ENCODE peak calls at places on chromosome 9, in nine cellular contexts. One of them, this sample, is unnamed.

GRCh38 chr9:137458194-137459146 is 664 bp downstream of the NSMF start:
- DNase-seq in Caco-2: no peak
- DNase-seq in CD14-positive monocyte: peak; percentile 46
- DNase-seq in HFFc6: no peak
- DNase-seq in lung: no peak
- DNase-seq in endodermal cell: no peak
- DNase-seq in coronary artery: no peak
- DNase-seq in adrenal gland: peak; percentile 62
- DNase-seq in endothelial cell: peak; percentile 23
- DNase-seq in this sample: no peak

GRCh38 chr9:26210338-26210851 is 532.2 kb upstream of the TUSC1 start:
- DNase-seq in Caco-2: no peak
- DNase-seq in CD14-positive monocyte: no peak
- DNase-seq in HFFc6: peak; percentile 37
- DNase-seq in lung: no peak
- DNase-seq in endodermal cell: no peak
- DNase-seq in coronary artery: no peak
- DNase-seq in adrenal gland: no peak
- DNase-seq in endothelial cell: no peak
- DNase-seq in this sample: no peak

GRCh38 chr9:127445851-127446719 is 5.1 kb downstream of the RPL12 start:
- DNase-seq in Caco-2: no peak
- DNase-seq in CD14-positive monocyte: no peak
- DNase-seq in HFFc6: no peak
- DNase-seq in lung: no peak
- DNase-seq in endodermal cell: peak; percentile 51
- DNase-seq in coronary artery: no peak
- DNase-seq in adrenal gland: no peak
- DNase-seq in endothelial cell: no peak
- DNase-seq in this sample: no peak

GRCh38 chr9:136614967-136615623 is 47.6 kb upstream of the EGFL7 start:
- DNase-seq in Caco-2: no peak
- DNase-seq in CD14-positive monocyte: no peak
- DNase-seq in HFFc6: no peak
- DNase-seq in lung: no peak
- DNase-seq in endodermal cell: peak; percentile 86
- DNase-seq in coronary artery: no peak
- DNase-seq in adrenal gland: no peak
- DNase-seq in endothelial cell: no peak
- DNase-seq in this sample: no peak

GRCh38 chr9:86601697-86602096 is 247.5 kb upstream of the TUT7 start:
- DNase-seq in Caco-2: no peak
- DNase-seq in CD14-positive monocyte: no peak
- DNase-seq in HFFc6: no peak
- DNase-seq in lung: no peak
- DNase-seq in endodermal cell: no peak
- DNase-seq in coronary artery: no peak
- DNase-seq in adrenal gland: no peak
- DNase-seq in endothelial cell: no peak
- DNase-seq in this sample: no peak

GRCh38 chr9:137320555-137321384 is 18.7 kb upstream of the NRARP start:
- DNase-seq in Caco-2: no peak
- DNase-seq in CD14-positive monocyte: no peak
- DNase-seq in HFFc6: no peak
- DNase-seq in lung: no peak
- DNase-seq in endodermal cell: peak; percentile 73
- DNase-seq in coronary artery: peak; percentile 71
- DNase-seq in adrenal gland: peak; percentile 18
- DNase-seq in endothelial cell: peak; percentile 80
- DNase-seq in this sample: peak; percentile 75

GRCh38 chr9:74760031-74760700 is 127.6 kb downstream of the TRPM6 start:
- DNase-seq in Caco-2: no peak
- DNase-seq in CD14-positive monocyte: no peak
- DNase-seq in HFFc6: peak; percentile 82
- DNase-seq in lung: no peak
- DNase-seq in endodermal cell: no peak
- DNase-seq in coronary artery: no peak
- DNase-seq in adrenal gland: no peak
- DNase-seq in endothelial cell: no peak
- DNase-seq in this sample: no peak

GRCh38 chr9:134553061-134553891 is 88.3 kb upstream of the COL5A1 start:
- DNase-seq in Caco-2: no peak
- DNase-seq in CD14-positive monocyte: no peak
- DNase-seq in HFFc6: no peak
- DNase-seq in lung: no peak
- DNase-seq in endodermal cell: no peak
- DNase-seq in coronary artery: no peak
- DNase-seq in adrenal gland: no peak
- DNase-seq in endothelial cell: no peak
- DNase-seq in this sample: no peak

GRCh38 chr9:129141066-129142041 is 30.1 kb downstream of the PTPA start:
- DNase-seq in Caco-2: no peak
- DNase-seq in CD14-positive monocyte: peak; percentile 74
- DNase-seq in HFFc6: peak; percentile 75
- DNase-seq in lung: peak; percentile 52
- DNase-seq in endodermal cell: no peak
- DNase-seq in coronary artery: peak; percentile 94
- DNase-seq in adrenal gland: peak; percentile 66
- DNase-seq in endothelial cell: no peak
- DNase-seq in this sample: peak; percentile 76

GRCh38 chr9:128033609-128034008 is 33.5 kb downstream of the NAIF1 start:
- DNase-seq in Caco-2: no peak
- DNase-seq in CD14-positive monocyte: no peak
- DNase-seq in HFFc6: no peak
- DNase-seq in lung: no peak
- DNase-seq in endodermal cell: no peak
- DNase-seq in coronary artery: no peak
- DNase-seq in adrenal gland: no peak
- DNase-seq in endothelial cell: no peak
- DNase-seq in this sample: no peak

GRCh38 chr9:134562146-134562753 is 79.4 kb upstream of the COL5A1 start:
- DNase-seq in Caco-2: no peak
- DNase-seq in CD14-positive monocyte: peak; percentile 14
- DNase-seq in HFFc6: no peak
- DNase-seq in lung: no peak
- DNase-seq in endodermal cell: peak; percentile 20
- DNase-seq in coronary artery: peak; percentile 49
- DNase-seq in adrenal gland: no peak
- DNase-seq in endothelial cell: no peak
- DNase-seq in this sample: no peak

GRCh38 chr9:87518702-87519335 is 21.2 kb downstream of the DAPK1 start:
- DNase-seq in Caco-2: no peak
- DNase-seq in CD14-positive monocyte: no peak
- DNase-seq in HFFc6: no peak
- DNase-seq in lung: peak; percentile 67
- DNase-seq in endodermal cell: no peak
- DNase-seq in coronary artery: no peak
- DNase-seq in adrenal gland: peak; percentile 48
- DNase-seq in endothelial cell: no peak
- DNase-seq in this sample: no peak

GRCh38 chr9:104774831-104775573 is 11.1 kb downstream of the NIPSNAP3B start:
- DNase-seq in Caco-2: no peak
- DNase-seq in CD14-positive monocyte: peak; percentile 75
- DNase-seq in HFFc6: no peak
- DNase-seq in lung: no peak
- DNase-seq in endodermal cell: no peak
- DNase-seq in coronary artery: no peak
- DNase-seq in adrenal gland: no peak
- DNase-seq in endothelial cell: no peak
- DNase-seq in this sample: peak; percentile 47

GRCh38 chr9:69758001-69758730 is 1.6 kb downstream of the PTAR1 start:
- DNase-seq in Caco-2: no peak
- DNase-seq in CD14-positive monocyte: no peak
- DNase-seq in HFFc6: no peak
- DNase-seq in lung: no peak
- DNase-seq in endodermal cell: no peak
- DNase-seq in coronary artery: no peak
- DNase-seq in adrenal gland: no peak
- DNase-seq in endothelial cell: no peak
- DNase-seq in this sample: no peak

GRCh38 chr9:111743275-111743674 is 51.5 kb downstream of the SHOC1 start:
- DNase-seq in Caco-2: no peak
- DNase-seq in CD14-positive monocyte: no peak
- DNase-seq in HFFc6: peak; percentile 79
- DNase-seq in lung: no peak
- DNase-seq in endodermal cell: no peak
- DNase-seq in coronary artery: no peak
- DNase-seq in adrenal gland: no peak
- DNase-seq in endothelial cell: no peak
- DNase-seq in this sample: no peak

GRCh38 chr9:87501806-87502205 is 4.1 kb downstream of the DAPK1 start:
- DNase-seq in Caco-2: no peak
- DNase-seq in CD14-positive monocyte: no peak
- DNase-seq in HFFc6: no peak
- DNase-seq in lung: no peak
- DNase-seq in endodermal cell: no peak
- DNase-seq in coronary artery: no peak
- DNase-seq in adrenal gland: no peak
- DNase-seq in endothelial cell: no peak
- DNase-seq in this sample: no peak

GRCh38 chr9:94729199-94729598 is 2.7 kb downstream of the AOPEP start:
- DNase-seq in Caco-2: no peak
- DNase-seq in CD14-positive monocyte: no peak
- DNase-seq in HFFc6: no peak
- DNase-seq in lung: no peak
- DNase-seq in endodermal cell: peak; percentile 49
- DNase-seq in coronary artery: no peak
- DNase-seq in adrenal gland: no peak
- DNase-seq in endothelial cell: no peak
- DNase-seq in this sample: no peak
- TF ChIP-seq CTCF in Caco-2: no peak
- TF ChIP-seq CTCF in CD14-positive monocyte: no peak
- TF ChIP-seq CTCF in HFFc6: peak; percentile 28
- TF ChIP-seq CTCF in lung: no peak
- TF ChIP-seq CTCF in endodermal cell: peak; percentile 37
- TF ChIP-seq CTCF in coronary artery: no peak
- TF ChIP-seq CTCF in adrenal gland: no peak
- TF ChIP-seq CTCF in endothelial cell: no peak
- TF ChIP-seq CTCF in this sample: no peak

DNA sequence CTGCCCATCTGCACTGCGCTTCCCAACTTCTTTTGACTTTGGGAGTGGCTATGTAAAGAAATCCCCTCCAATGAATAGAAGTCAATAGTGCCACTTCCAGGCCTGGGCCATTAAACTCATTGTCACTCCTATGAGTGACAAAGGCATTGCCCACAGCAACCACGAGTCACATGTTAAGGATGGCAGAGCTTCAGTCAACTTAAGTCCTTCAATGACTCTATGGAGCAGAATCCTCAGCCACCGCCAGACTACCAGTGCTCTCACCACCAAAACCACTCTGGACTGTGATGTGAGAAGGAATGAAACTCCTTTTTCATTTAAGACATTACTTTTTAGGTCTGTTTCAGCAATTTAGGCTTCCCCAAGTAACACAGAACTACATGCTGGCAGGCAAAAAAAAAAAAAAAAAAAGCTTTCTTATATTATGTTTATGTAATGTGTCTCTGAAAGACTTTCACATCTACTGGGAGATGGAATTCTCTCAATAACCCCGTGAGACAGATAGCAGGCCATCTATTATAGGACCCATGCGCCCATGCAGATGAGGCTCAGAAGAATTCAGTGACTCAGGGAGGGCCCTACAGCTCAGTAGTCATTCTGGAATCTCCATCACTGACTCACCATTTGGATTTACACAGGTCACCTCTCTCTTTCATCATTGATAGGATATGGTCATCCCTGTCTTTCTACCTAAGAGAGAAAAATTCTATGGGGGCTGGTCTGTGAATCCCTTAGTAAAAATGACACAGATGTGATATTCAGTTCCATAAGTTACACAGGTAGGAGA is 180.5 kb downstream of the CEMIP2 start:
- DNase-seq in Caco-2: no peak
- DNase-seq in CD14-positive monocyte: no peak
- DNase-seq in HFFc6: peak; percentile 35
- DNase-seq in lung: no peak
- DNase-seq in endodermal cell: no peak
- DNase-seq in coronary artery: no peak
- DNase-seq in adrenal gland: no peak
- DNase-seq in endothelial cell: no peak
- DNase-seq in this sample: no peak
- TF ChIP-seq CTCF in Caco-2: no peak
- TF ChIP-seq CTCF in CD14-positive monocyte: no peak
- TF ChIP-seq CTCF in HFFc6: no peak
- TF ChIP-seq CTCF in lung: no peak
- TF ChIP-seq CTCF in endodermal cell: no peak
- TF ChIP-seq CTCF in coronary artery: no peak
- TF ChIP-seq CTCF in adrenal gland: no peak
- TF ChIP-seq CTCF in endothelial cell: no peak
- TF ChIP-seq CTCF in this sample: no peak

GRCh38 chr9:109451311-109452025 is 46.6 kb downstream of the PTPN3 start:
- DNase-seq in Caco-2: peak; percentile 32
- DNase-seq in CD14-positive monocyte: no peak
- DNase-seq in HFFc6: no peak
- DNase-seq in lung: no peak
- DNase-seq in endodermal cell: peak; percentile 80
- DNase-seq in coronary artery: no peak
- DNase-seq in adrenal gland: no peak
- DNase-seq in endothelial cell: no peak
- DNase-seq in this sample: no peak
- TF ChIP-seq CTCF in Caco-2: peak; percentile 39
- TF ChIP-seq CTCF in CD14-positive monocyte: no peak
- TF ChIP-seq CTCF in HFFc6: peak; percentile 20
- TF ChIP-seq CTCF in lung: no peak
- TF ChIP-seq CTCF in endodermal cell: peak; percentile 75
- TF ChIP-seq CTCF in coronary artery: no peak
- TF ChIP-seq CTCF in adrenal gland: no peak
- TF ChIP-seq CTCF in endothelial cell: no peak
- TF ChIP-seq CTCF in this sample: no peak

GRCh38 chr9:130854835-130855234 is 19.8 kb downstream of the ABL1 start:
- DNase-seq in Caco-2: no peak
- DNase-seq in CD14-positive monocyte: no peak
- DNase-seq in HFFc6: no peak
- DNase-seq in lung: no peak
- DNase-seq in endodermal cell: no peak
- DNase-seq in coronary artery: peak; percentile 58
- DNase-seq in adrenal gland: no peak
- DNase-seq in endothelial cell: no peak
- DNase-seq in this sample: no peak
- TF ChIP-seq CTCF in Caco-2: no peak
- TF ChIP-seq CTCF in CD14-positive monocyte: no peak
- TF ChIP-seq CTCF in HFFc6: peak; percentile 31
- TF ChIP-seq CTCF in lung: no peak
- TF ChIP-seq CTCF in endodermal cell: peak; percentile 53
- TF ChIP-seq CTCF in coronary artery: no peak
- TF ChIP-seq CTCF in adrenal gland: no peak
- TF ChIP-seq CTCF in endothelial cell: no peak
- TF ChIP-seq CTCF in this sample: no peak

GRCh38 chr9:81103597-81104471 is 585.5 kb downstream of the TLE1 start:
- DNase-seq in Caco-2: no peak
- DNase-seq in CD14-positive monocyte: no peak
- DNase-seq in HFFc6: no peak
- DNase-seq in lung: no peak
- DNase-seq in endodermal cell: no peak
- DNase-seq in coronary artery: no peak
- DNase-seq in adrenal gland: no peak
- DNase-seq in endothelial cell: no peak
- DNase-seq in this sample: no peak
- TF ChIP-seq CTCF in Caco-2: no peak
- TF ChIP-seq CTCF in CD14-positive monocyte: no peak
- TF ChIP-seq CTCF in HFFc6: peak; percentile 53
- TF ChIP-seq CTCF in lung: no peak
- TF ChIP-seq CTCF in endodermal cell: peak; percentile 61
- TF ChIP-seq CTCF in coronary artery: no peak
- TF ChIP-seq CTCF in adrenal gland: peak; percentile 47
- TF ChIP-seq CTCF in endothelial cell: peak; percentile 31
- TF ChIP-seq CTCF in this sample: no peak

This sample was measured in GM13976.